ENCODE peak calls at places on chromosomes 16 and 17, in five cellular contexts. X, J, L, Y and M are unnamed samples.

GRCh38 chr17:6910987-6911603 is 79.6 kb upstream of the TEKT1 start:
- ATAC-seq in X (no peak), J (no peak), L (peak), Y (no peak), M (no peak)

GRCh38 chr16:6363891-6364607 is 968.6 kb upstream of the RBFOX1 start:
- ATAC-seq in X (no peak), J (no peak), L (no peak), Y (no peak), M (no peak)

GRCh38 chr16:23110257-23110899 is 38.9 kb downstream of the USP31 start:
- ATAC-seq in X (no peak), J (no peak), L (no peak), Y (no peak), M (no peak)

GRCh38 chr16:88309905-88310259 is 72.9 kb upstream of the ZNF469 start:
- ATAC-seq in X (no peak), J (no peak), L (no peak), Y (peak), M (no peak)

GRCh38 chr17:45432405-45433113 is at the start of gene ARHGAP27:
- ATAC-seq in X (no peak), J (peak), L (no peak), Y (peak), M (no peak)

GRCh38 chr16:67548265-67549126 is 13.8 kb upstream of the CTCF start:
- ATAC-seq in X (no peak), J (no peak), L (peak), Y (no peak), M (no peak)

GRCh38 chr16:27779719-27780161 is 229.8 kb downstream of the KATNIP start:
- ATAC-seq in X (peak), J (no peak), L (no peak), Y (peak), M (peak)

GRCh38 chr17:74235040-74235581 is 21.7 kb downstream of the TTYH2 start:
- ATAC-seq in X (peak), J (no peak), L (peak), Y (no peak), M (no peak)

GRCh38 chr16:54421220-54421619 is 134.6 kb upstream of the IRX3 start:
- ATAC-seq in X (no peak), J (no peak), L (no peak), Y (no peak), M (no peak)

DNA sequence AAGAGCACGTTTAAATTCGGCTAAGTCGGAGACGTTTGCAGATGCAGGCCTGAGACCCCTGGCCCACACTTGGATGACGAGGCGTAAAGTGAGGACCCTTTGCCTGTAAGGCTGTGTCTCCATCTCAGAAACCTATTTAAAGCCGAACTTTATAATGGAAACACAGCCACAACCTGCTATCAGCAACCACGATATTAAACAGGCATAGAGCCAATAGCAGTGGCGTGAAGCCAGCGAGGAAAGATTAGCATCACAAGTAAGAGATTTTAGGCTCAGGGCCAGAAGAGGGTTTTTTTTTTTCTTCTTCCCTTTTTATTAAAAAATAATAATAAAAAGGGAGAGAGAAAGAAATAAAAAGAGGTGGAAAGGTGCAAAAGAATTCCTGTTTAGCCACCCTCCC is 111.3 kb upstream of the NOL11 start:
- ATAC-seq in X (no peak), J (no peak), L (no peak), Y (no peak), M (no peak)
- TF ChIP-seq EP300 in X (no peak), J (no peak), L (no peak), Y (no peak), M (no peak)

DNA sequence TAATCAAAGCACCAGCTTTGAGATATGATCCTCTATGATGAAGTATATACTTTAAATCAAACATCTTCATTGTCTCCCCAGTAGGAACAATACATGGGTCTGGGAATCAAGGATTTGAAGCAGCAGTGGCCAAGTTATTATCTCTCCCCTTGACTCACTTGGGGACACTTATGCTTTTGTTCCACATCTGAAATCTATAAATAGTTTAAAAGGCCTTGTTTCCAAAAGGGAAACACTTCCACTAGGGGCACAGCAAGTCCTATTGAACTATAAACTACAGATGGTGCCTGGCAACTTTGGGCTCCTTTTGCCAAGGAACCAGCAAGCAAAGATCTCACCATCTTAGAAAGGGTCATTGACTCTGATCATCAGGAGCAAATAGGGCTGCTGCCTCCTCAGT is 16.0 kb upstream of the CEP112 start:
- ATAC-seq in X (no peak), J (no peak), L (no peak), Y (peak), M (no peak)
- TF ChIP-seq POLR2A in X (no peak), J (no peak), L (no peak), Y (no peak), M (no peak)

DNA sequence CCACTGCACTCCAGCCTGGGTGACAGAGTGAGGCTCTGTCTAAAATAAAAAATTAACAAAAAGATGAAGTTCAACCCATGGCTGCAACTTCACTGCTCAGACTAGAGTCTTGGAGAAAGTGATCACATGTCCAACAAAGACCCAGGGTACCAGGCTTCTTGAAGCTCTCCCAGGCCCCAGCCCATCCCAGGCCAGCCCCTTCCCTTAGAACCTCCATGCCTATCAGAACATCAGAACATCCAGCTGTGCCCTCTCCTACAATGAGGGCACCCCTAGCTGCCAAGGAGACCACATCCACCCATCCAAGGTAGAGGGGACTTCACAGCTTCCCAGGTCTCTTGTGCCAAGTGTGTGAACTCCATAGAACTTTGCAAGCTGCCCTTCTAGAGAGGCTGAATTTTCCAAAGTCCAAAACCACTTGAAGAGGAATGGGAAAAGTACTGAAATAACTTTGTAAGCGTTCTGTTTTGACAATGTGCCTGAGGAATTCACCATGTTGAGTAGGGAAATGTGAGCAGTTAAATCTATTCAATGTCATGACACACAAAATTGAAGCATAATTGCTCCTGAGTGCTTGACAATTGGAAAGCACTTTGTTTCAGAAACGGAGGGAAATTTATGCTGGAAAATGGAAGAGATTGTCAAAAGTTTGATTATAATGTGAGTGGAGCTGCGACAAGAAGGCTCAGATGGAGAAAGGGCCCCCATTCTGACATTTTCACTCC is 230.4 kb downstream of the ZNF423 start:
- ATAC-seq in X (no peak), J (no peak), L (no peak), Y (no peak), M (no peak)
- TF ChIP-seq POLR2AphosphoS5 in X (no peak), J (no peak), L (no peak), Y (no peak), M (no peak)

GRCh38 chr16:81729451-81729850 is 49.6 kb upstream of the PLCG2 start:
- ATAC-seq in X (peak), J (no peak), L (no peak), Y (peak), M (no peak)

GRCh38 chr16:81731636-81732035 is 47.5 kb upstream of the PLCG2 start:
- ATAC-seq in X (no peak), J (no peak), L (no peak), Y (no peak), M (no peak)

GRCh38 chr16:81732699-81733098 is 46.4 kb upstream of the PLCG2 start:
- ATAC-seq in X (peak), J (no peak), L (no peak), Y (peak), M (no peak)

GRCh38 chr16:81728435-81728834 is 50.7 kb upstream of the PLCG2 start:
- ATAC-seq in X (no peak), J (no peak), L (no peak), Y (no peak), M (no peak)

GRCh38 chr16:81730090-81731051 is 48.7 kb upstream of the PLCG2 start:
- ATAC-seq in X (peak), J (peak), L (peak), Y (peak), M (peak)
- TF ChIP-seq EP300 in X (no peak), J (no peak), L (no peak), Y (no peak), M (peak)

DNA sequence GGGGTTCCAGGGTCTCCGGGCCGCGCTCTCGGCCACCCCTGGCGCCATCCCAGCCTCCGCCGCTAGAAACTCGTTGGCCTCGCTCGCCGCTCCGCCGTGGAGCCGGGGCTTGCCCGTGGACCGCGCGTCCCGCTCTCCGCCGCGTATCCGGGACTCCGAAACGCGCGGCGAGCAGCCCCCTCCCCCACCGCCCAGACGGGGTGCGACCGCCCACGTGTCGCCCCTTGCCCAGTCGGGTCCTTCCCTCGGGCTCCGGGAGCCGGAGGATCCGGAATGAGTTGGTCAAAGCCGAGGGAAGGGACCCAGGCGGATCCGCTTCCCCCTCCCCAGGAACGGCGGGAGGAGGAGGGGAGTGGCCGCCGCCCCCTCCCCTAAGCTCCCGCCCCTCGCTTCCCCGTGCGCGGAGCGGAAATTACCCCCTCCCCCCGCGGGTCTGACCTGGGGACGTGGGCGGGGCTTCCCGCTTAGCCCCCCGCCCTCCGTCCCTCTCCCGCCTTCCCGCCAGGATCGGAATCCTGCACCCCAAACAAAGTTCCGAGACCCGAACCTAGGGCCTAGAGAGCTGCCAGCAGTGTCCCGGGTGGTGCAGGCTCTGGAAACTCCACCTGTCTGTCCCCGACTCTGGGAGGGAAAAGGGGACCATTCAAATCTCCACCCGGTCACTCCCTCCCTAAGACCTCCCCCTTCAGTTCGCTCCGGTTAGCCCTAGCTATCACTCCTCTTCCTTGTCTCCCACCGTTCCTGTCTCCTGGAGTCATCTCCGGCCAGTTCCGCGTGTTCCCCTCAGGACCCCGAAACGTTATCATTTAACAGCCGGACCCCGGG is 1.1 kb upstream of the IGF2BP1 start:
- ATAC-seq in X (peak), J (no peak), L (peak), Y (peak), M (no peak)
- TF ChIP-seq POLR2A in X (peak), J (no peak), L (no peak), Y (peak), M (no peak)

GRCh38 chr17:78112508-78113471 is 15.8 kb downstream of the TMC6 start:
- ATAC-seq in X (peak), J (peak), L (peak), Y (peak), M (peak)
- TF ChIP-seq POLR2AphosphoS5 in X (no peak), J (no peak), L (peak), Y (no peak), M (peak)

DNA sequence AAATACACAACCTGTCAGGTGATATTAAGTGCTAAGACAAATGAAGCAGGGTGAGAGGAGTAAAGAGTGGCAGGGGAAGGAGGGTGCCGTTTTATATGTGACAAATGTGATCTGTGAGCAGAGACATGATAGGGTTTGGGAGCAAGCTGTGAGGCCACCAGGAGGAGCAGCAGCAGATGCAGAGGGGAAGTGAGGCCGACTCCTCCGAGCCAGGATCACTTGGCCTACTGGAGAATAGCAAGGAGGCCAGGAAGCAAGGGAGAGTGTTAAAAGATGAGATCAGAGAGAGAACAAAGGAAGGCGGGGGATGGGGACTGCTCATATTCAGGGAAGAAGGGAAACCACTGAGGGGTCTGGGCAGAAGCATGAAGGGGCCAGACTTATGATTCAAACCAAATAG is 129.4 kb downstream of the TANGO6 start:
- ATAC-seq in X (peak), J (no peak), L (no peak), Y (peak), M (no peak)
- TF ChIP-seq EP300 in X (no peak), J (no peak), L (no peak), Y (no peak), M (no peak)

GRCh38 chr17:51153210-51154072 is at the start of gene NME1:
- ATAC-seq in X (peak), J (peak), L (peak), Y (peak), M (peak)

GRCh38 chr17:51155416-51155815 is 2.1 kb downstream of the NME1 start:
- ATAC-seq in X (no peak), J (no peak), L (no peak), Y (no peak), M (no peak)

GRCh38 chr17:51152766-51153209 is 571 bp upstream of the NME1 start:
- ATAC-seq in X (peak), J (no peak), L (peak), Y (peak), M (peak)

GRCh38 chr17:51150932-51151331 is 2.4 kb upstream of the NME1 start:
- ATAC-seq in X (no peak), J (no peak), L (no peak), Y (no peak), M (no peak)

DNA sequence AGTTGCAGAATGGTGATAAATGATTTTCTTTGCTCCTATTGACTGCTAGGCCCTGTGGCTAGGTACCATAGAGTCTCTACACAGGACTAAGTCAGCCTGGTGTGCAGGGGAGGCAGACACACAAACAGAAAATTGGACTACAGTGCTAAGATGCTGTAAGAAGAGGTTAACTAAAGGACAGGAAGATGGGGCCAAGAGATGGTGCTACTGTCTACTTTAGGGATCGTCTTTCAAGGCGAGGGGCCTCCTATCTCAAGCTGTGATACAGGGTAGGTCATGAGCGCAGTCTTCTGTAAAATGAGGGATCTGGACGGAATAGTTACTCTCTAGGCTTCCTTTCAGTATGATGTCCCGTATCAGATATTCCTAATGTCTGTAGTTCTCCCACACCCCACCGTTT is 817 bp downstream of the NME1 start:
- ATAC-seq in X (peak), J (no peak), L (peak), Y (peak), M (no peak)
- TF ChIP-seq POLR2A in X (no peak), J (no peak), L (no peak), Y (no peak), M (no peak)

GRCh38 chr17:69142473-69142802 is 743 bp upstream of the ABCA6 start:
- ATAC-seq in X (peak), J (no peak), L (no peak), Y (peak), M (peak)
- TF ChIP-seq POLR2AphosphoS5 in X (no peak), J (no peak), L (no peak), Y (no peak), M (no peak)